ENCODE peak calls at places on chromosomes 13 and 19, in six cellular contexts. W is GM12878; Z is SJCRH30; O is ovary; B is CD8-positive, alpha-beta T cell; U is neural progenitor cell. R is an unnamed sample.

GRCh38 chr13:28037399-28037798 is 48.9 kb upstream of the URAD start:
- DNase-seq in W (no peak), Z (no peak), O (no peak), B (no peak), U (no peak), R (no peak)

GRCh38 chr13:23722726-23723453 is 152.7 kb downstream of the TNFRSF19 start:
- DNase-seq in W (no peak), Z (peak; percentile 77), O (no peak), B (no peak), U (no peak), R (no peak)

GRCh38 chr19:44602071-44602470 is 11.3 kb upstream of the IGSF23 start:
- DNase-seq in W (no peak), Z (no peak), O (no peak), B (no peak), U (no peak), R (no peak)

GRCh38 chr13:111248822-111249221 is 71.6 kb upstream of the TEX29 start:
- DNase-seq in W (no peak), Z (no peak), O (no peak), B (no peak), U (no peak), R (no peak)

GRCh38 chr19:34686455-34686854 is 9.0 kb downstream of the ZNF302 start:
- DNase-seq in W (no peak), Z (no peak), O (no peak), B (no peak), U (no peak), R (no peak)

GRCh38 chr13:57557979-57558529 is 73.5 kb upstream of the PCDH17 start:
- DNase-seq in W (no peak), Z (peak; percentile 40), O (no peak), B (no peak), U (peak; percentile 67), R (no peak)

GRCh38 chr13:49495783-49496762 is at the start of gene PHF11:
- DNase-seq in W (peak; percentile 65), Z (no peak), O (peak; percentile 72), B (peak; percentile 85), U (peak; percentile 79), R (peak; percentile 30)

GRCh38 chr13:35810286-35810685 is 320.9 kb downstream of the DCLK1 start:
- DNase-seq in W (no peak), Z (no peak), O (no peak), B (no peak), U (no peak), R (peak; percentile 78)

GRCh38 chr13:25330541-25330940 is 29.1 kb downstream of the NUP58 start:
- DNase-seq in W (no peak), Z (no peak), O (no peak), B (no peak), U (no peak), R (no peak)

GRCh38 chr13:28716511-28716910 is 2.3 kb downstream of the SLC46A3 start:
- DNase-seq in W (no peak), Z (no peak), O (peak; percentile 38), B (no peak), U (no peak), R (no peak)

GRCh38 chr13:109517516-109517915 is 268.9 kb downstream of the IRS2 start:
- DNase-seq in W (no peak), Z (no peak), O (no peak), B (no peak), U (no peak), R (no peak)

GRCh38 chr13:99959538-99960230 is 11.9 kb downstream of the ZIC5 start:
- DNase-seq in W (no peak), Z (no peak), O (no peak), B (no peak), U (peak; percentile 68), R (no peak)

GRCh38 chr13:100108913-100109507 is 20.1 kb downstream of the PCCA start:
- DNase-seq in W (no peak), Z (no peak), O (no peak), B (no peak), U (no peak), R (no peak)

GRCh38 chr19:6066661-6067646 is 43.3 kb downstream of the RFX2 start:
- DNase-seq in W (no peak), Z (peak; percentile 50), O (peak; percentile 97), B (peak; percentile 38), U (peak; percentile 98), R (peak; percentile 89)

GRCh38 chr13:67224148-67224846 is 5.8 kb downstream of the PCDH9 start:
- DNase-seq in W (no peak), Z (peak; percentile 86), O (peak; percentile 70), B (peak; percentile 54), U (peak; percentile 78), R (peak; percentile 75)

GRCh38 chr19:9306443-9306842 is 3.2 kb downstream of the ZNF699 start:
- DNase-seq in W (no peak), Z (no peak), O (no peak), B (no peak), U (no peak), R (no peak)

GRCh38 chr19:39212377-39212742 is 8.3 kb upstream of the SYCN start:
- DNase-seq in W (peak; percentile 2), Z (peak; percentile 57), O (no peak), B (peak; percentile 63), U (peak; percentile 71), R (no peak)

DNA sequence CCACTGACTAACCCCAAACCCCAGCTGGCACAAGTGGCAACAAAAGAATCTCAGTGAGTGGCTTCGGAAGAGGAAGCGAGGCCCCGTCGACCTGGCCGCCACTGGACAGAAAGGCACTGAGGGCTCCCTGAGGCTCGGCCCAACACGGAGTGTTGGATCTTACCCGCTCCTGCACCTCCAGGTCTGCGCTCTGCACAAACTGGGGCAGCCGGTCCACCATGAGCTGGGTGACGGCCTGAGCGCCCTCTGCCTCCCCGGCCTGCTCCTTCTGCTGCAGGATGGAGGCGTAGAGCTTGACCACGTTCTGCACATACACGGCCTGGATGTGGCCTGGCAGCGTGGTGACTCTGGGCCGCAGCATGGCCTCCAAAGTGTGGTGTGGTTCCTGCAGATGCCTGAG is 21.7 kb downstream of the IZUMO4 start:
- DNase-seq in W (no peak), Z (no peak), O (no peak), B (no peak), U (no peak), R (no peak)
- H3K36me3 ChIP-seq in W (peaks cover 72% of the 10 kb centered on the region), Z (peaks cover 73% of the 10 kb centered on the region), O (no peaks in the 10 kb centered on the region), B (peaks cover 59% of the 10 kb centered on the region), U (no peaks in the 10 kb centered on the region), R (peaks cover 94% of the 10 kb centered on the region)

GRCh38 chr19:1147934-1148549 is 26.0 kb downstream of the SBNO2 start:
- DNase-seq in W (no peak), Z (no peak), O (no peak), B (no peak), U (no peak), R (no peak)
- H3K36me3 ChIP-seq in W (peaks cover 22% of the 10 kb centered on the region), Z (peaks cover 37% of the 10 kb centered on the region), O (no peaks in the 10 kb centered on the region), B (no peaks in the 10 kb centered on the region), U (no peaks in the 10 kb centered on the region), R (peaks cover 11% of the 10 kb centered on the region)

GRCh38 chr19:42290136-42290522 is 11.8 kb upstream of the PRR19 start:
- DNase-seq in W (no peak), Z (no peak), O (no peak), B (no peak), U (no peak), R (no peak)
- H3K36me3 ChIP-seq in W (peaks cover 33% of the 10 kb centered on the region), Z (peaks cover 51% of the 10 kb centered on the region), O (no peaks in the 10 kb centered on the region), B (peaks cover 14% of the 10 kb centered on the region), U (no peaks in the 10 kb centered on the region), R (peaks cover 80% of the 10 kb centered on the region)

GRCh38 chr13:32370805-32371204 is 55.5 kb downstream of the BRCA2 start:
- DNase-seq in W (no peak), Z (no peak), O (no peak), B (no peak), U (no peak), R (no peak)
- H3K36me3 ChIP-seq in W (peaks cover 4% of the 10 kb centered on the region), Z (peaks cover 42% of the 10 kb centered on the region), O (no peaks in the 10 kb centered on the region), B (no peaks in the 10 kb centered on the region), U (peaks cover 9% of the 10 kb centered on the region), R (peaks cover 10% of the 10 kb centered on the region)

GRCh38 chr19:2228157-2229030 is 7.7 kb downstream of the PLEKHJ1 start:
- DNase-seq in W (no peak), Z (no peak), O (no peak), B (no peak), U (no peak), R (no peak)
- H3K36me3 ChIP-seq in W (peaks cover 41% of the 10 kb centered on the region), Z (peaks cover 39% of the 10 kb centered on the region), O (no peaks in the 10 kb centered on the region), B (no peaks in the 10 kb centered on the region), U (no peaks in the 10 kb centered on the region), R (peaks cover 80% of the 10 kb centered on the region)

GRCh38 chr19:10662384-10663251 is 8.5 kb downstream of the ILF3 start:
- DNase-seq in W (no peak), Z (no peak), O (no peak), B (no peak), U (no peak), R (no peak)
- H3K36me3 ChIP-seq in W (peaks cover 3% of the 10 kb centered on the region), Z (peaks cover 61% of the 10 kb centered on the region), O (no peaks in the 10 kb centered on the region), B (peaks cover 15% of the 10 kb centered on the region), U (peaks cover 11% of the 10 kb centered on the region), R (peaks cover 72% of the 10 kb centered on the region)

DNA sequence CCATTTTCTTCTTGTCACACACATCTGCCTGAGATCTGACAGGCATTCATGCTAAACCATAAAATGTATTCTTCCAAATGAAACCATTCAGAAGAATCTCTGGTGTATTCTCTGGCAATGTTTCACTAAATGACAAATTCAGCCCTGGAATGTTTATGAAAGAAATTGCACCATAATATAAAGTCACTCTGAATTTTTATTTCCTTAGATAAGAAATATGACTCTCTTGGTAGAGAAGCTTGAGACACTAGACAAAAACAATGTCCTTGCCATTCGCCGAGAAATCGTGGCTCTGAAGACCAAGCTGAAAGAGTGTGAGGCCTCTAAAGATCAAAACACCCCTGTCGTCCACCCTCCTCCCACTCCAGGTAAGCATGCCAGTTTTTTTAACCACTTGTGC is 14.3 kb downstream of the OLFM4 start:
- DNase-seq in W (no peak), Z (no peak), O (no peak), B (no peak), U (no peak), R (no peak)
- H3K36me3 ChIP-seq in W (no peaks in the 10 kb centered on the region), Z (no peaks in the 10 kb centered on the region), O (no peaks in the 10 kb centered on the region), B (no peaks in the 10 kb centered on the region), U (no peaks in the 10 kb centered on the region), R (no peaks in the 10 kb centered on the region)